ENCODE peak calls at places on chromosomes 11 and 22, in nine cellular contexts. One of them, this sample, is unnamed.

GRCh38 chr22:42452456-42452855 is 20.3 kb upstream of the NFAM1 start:
- DNase-seq in GM04504: no peak
- DNase-seq in non-pigmented ciliary epithelial cell: no peak
- DNase-seq in prostate gland: no peak
- DNase-seq in GM23248: no peak
- DNase-seq in CD8-positive, alpha-beta T cell: no peak
- DNase-seq in Daoy: no peak
- DNase-seq in activated T-cell treated with anti-CD3 and anti-CD28 coated beads for 24 hours: no peak
- DNase-seq in cardiac fibroblast: no peak
- DNase-seq in this sample: no peak

GRCh38 chr22:31734512-31734911 is 15.4 kb downstream of the PRR14L start:
- DNase-seq in activated T-cell treated with anti-CD3 and anti-CD28 coated beads for 24 hours: no peak
- DNase-seq in cardiac fibroblast: peak; percentile 83
- DNase-seq in non-pigmented ciliary epithelial cell: peak; percentile 58
- DNase-seq in GM04504: peak; percentile 24
- DNase-seq in prostate gland: no peak
- DNase-seq in Daoy: peak; percentile 28
- DNase-seq in GM23248: peak; percentile 81
- DNase-seq in CD8-positive, alpha-beta T cell: no peak
- DNase-seq in this sample: no peak

GRCh38 chr11:60056349-60056969 is at the start of gene MS4A3:
- DNase-seq in Daoy: no peak
- DNase-seq in prostate gland: no peak
- DNase-seq in activated T-cell treated with anti-CD3 and anti-CD28 coated beads for 24 hours: no peak
- DNase-seq in cardiac fibroblast: no peak
- DNase-seq in GM23248: no peak
- DNase-seq in GM04504: no peak
- DNase-seq in non-pigmented ciliary epithelial cell: no peak
- DNase-seq in CD8-positive, alpha-beta T cell: no peak
- DNase-seq in this sample: no peak

GRCh38 chr11:115500547-115501503 is 3.4 kb downstream of the CADM1 start:
- DNase-seq in Daoy: no peak
- DNase-seq in CD8-positive, alpha-beta T cell: no peak
- DNase-seq in cardiac fibroblast: no peak
- DNase-seq in prostate gland: peak; percentile 23
- DNase-seq in GM23248: no peak
- DNase-seq in GM04504: no peak
- DNase-seq in activated T-cell treated with anti-CD3 and anti-CD28 coated beads for 24 hours: no peak
- DNase-seq in non-pigmented ciliary epithelial cell: no peak
- DNase-seq in this sample: no peak

GRCh38 chr11:125268611-125269010 is 104.1 kb downstream of the PKNOX2 start:
- DNase-seq in cardiac fibroblast: no peak
- DNase-seq in CD8-positive, alpha-beta T cell: no peak
- DNase-seq in prostate gland: no peak
- DNase-seq in non-pigmented ciliary epithelial cell: no peak
- DNase-seq in Daoy: peak; percentile 60
- DNase-seq in GM04504: no peak
- DNase-seq in GM23248: no peak
- DNase-seq in activated T-cell treated with anti-CD3 and anti-CD28 coated beads for 24 hours: no peak
- DNase-seq in this sample: no peak

GRCh38 chr11:126186708-126187481 is 24.6 kb downstream of the RPUSD4 start:
- DNase-seq in GM04504: no peak
- DNase-seq in CD8-positive, alpha-beta T cell: no peak
- DNase-seq in GM23248: peak; percentile 18
- DNase-seq in Daoy: no peak
- DNase-seq in prostate gland: no peak
- DNase-seq in activated T-cell treated with anti-CD3 and anti-CD28 coated beads for 24 hours: no peak
- DNase-seq in cardiac fibroblast: no peak
- DNase-seq in non-pigmented ciliary epithelial cell: no peak
- DNase-seq in this sample: no peak

GRCh38 chr11:62539238-62539925 is 7.2 kb downstream of the AHNAK start:
- DNase-seq in non-pigmented ciliary epithelial cell: peak; percentile 67
- DNase-seq in GM04504: peak; percentile 81
- DNase-seq in cardiac fibroblast: peak; percentile 87
- DNase-seq in CD8-positive, alpha-beta T cell: no peak
- DNase-seq in prostate gland: no peak
- DNase-seq in GM23248: peak; percentile 96
- DNase-seq in Daoy: peak; percentile 97
- DNase-seq in activated T-cell treated with anti-CD3 and anti-CD28 coated beads for 24 hours: no peak
- DNase-seq in this sample: peak; percentile 81

GRCh38 chr11:113091578-113091844 is 130.3 kb downstream of the NCAM1 start:
- DNase-seq in cardiac fibroblast: no peak
- DNase-seq in CD8-positive, alpha-beta T cell: no peak
- DNase-seq in non-pigmented ciliary epithelial cell: no peak
- DNase-seq in GM23248: peak; percentile 5
- DNase-seq in Daoy: no peak
- DNase-seq in GM04504: no peak
- DNase-seq in activated T-cell treated with anti-CD3 and anti-CD28 coated beads for 24 hours: no peak
- DNase-seq in prostate gland: no peak
- DNase-seq in this sample: no peak

GRCh38 chr11:96893988-96894387 is 504.2 kb downstream of the JRKL start:
- DNase-seq in activated T-cell treated with anti-CD3 and anti-CD28 coated beads for 24 hours: no peak
- DNase-seq in non-pigmented ciliary epithelial cell: no peak
- DNase-seq in cardiac fibroblast: no peak
- DNase-seq in CD8-positive, alpha-beta T cell: no peak
- DNase-seq in prostate gland: no peak
- DNase-seq in Daoy: no peak
- DNase-seq in GM04504: no peak
- DNase-seq in GM23248: no peak
- DNase-seq in this sample: no peak

GRCh38 chr22:17239156-17239701 is 20.0 kb upstream of the ADA2 start:
- DNase-seq in activated T-cell treated with anti-CD3 and anti-CD28 coated beads for 24 hours: no peak
- DNase-seq in non-pigmented ciliary epithelial cell: no peak
- DNase-seq in GM23248: no peak
- DNase-seq in cardiac fibroblast: no peak
- DNase-seq in Daoy: no peak
- DNase-seq in GM04504: no peak
- DNase-seq in prostate gland: no peak
- DNase-seq in CD8-positive, alpha-beta T cell: no peak
- DNase-seq in this sample: no peak

GRCh38 chr11:19498986-19499669 is 213.5 kb upstream of the NAV2 start:
- DNase-seq in Daoy: no peak
- DNase-seq in prostate gland: no peak
- DNase-seq in non-pigmented ciliary epithelial cell: no peak
- DNase-seq in CD8-positive, alpha-beta T cell: no peak
- DNase-seq in GM04504: peak; percentile 26
- DNase-seq in GM23248: peak; percentile 93
- DNase-seq in cardiac fibroblast: peak; percentile 74
- DNase-seq in activated T-cell treated with anti-CD3 and anti-CD28 coated beads for 24 hours: no peak
- DNase-seq in this sample: no peak

GRCh38 chr11:130601141-130601540 is 152.7 kb downstream of the ADAMTS15 start:
- DNase-seq in non-pigmented ciliary epithelial cell: no peak
- DNase-seq in cardiac fibroblast: peak; percentile 55
- DNase-seq in CD8-positive, alpha-beta T cell: no peak
- DNase-seq in GM04504: peak; percentile 47
- DNase-seq in GM23248: peak; percentile 64
- DNase-seq in prostate gland: no peak
- DNase-seq in activated T-cell treated with anti-CD3 and anti-CD28 coated beads for 24 hours: no peak
- DNase-seq in Daoy: peak; percentile 71
- DNase-seq in this sample: peak; percentile 84

GRCh38 chr11:606245-606644 is 9.5 kb downstream of the IRF7 start:
- DNase-seq in Daoy: peak; percentile 42
- DNase-seq in GM04504: no peak
- DNase-seq in non-pigmented ciliary epithelial cell: no peak
- DNase-seq in cardiac fibroblast: peak; percentile 51
- DNase-seq in prostate gland: peak; percentile 56
- DNase-seq in CD8-positive, alpha-beta T cell: no peak
- DNase-seq in activated T-cell treated with anti-CD3 and anti-CD28 coated beads for 24 hours: no peak
- DNase-seq in GM23248: peak; percentile 68
- DNase-seq in this sample: peak; percentile 82

GRCh38 chr11:84947070-84947469 is 680.1 kb downstream of the DLG2 start:
- DNase-seq in GM04504: no peak
- DNase-seq in prostate gland: no peak
- DNase-seq in GM23248: no peak
- DNase-seq in cardiac fibroblast: no peak
- DNase-seq in Daoy: no peak
- DNase-seq in activated T-cell treated with anti-CD3 and anti-CD28 coated beads for 24 hours: no peak
- DNase-seq in CD8-positive, alpha-beta T cell: no peak
- DNase-seq in non-pigmented ciliary epithelial cell: no peak
- DNase-seq in this sample: no peak

GRCh38 chr11:122791836-122792235 is 46.5 kb upstream of the CRTAM start:
- DNase-seq in prostate gland: no peak
- DNase-seq in GM23248: peak; percentile 86
- DNase-seq in activated T-cell treated with anti-CD3 and anti-CD28 coated beads for 24 hours: no peak
- DNase-seq in cardiac fibroblast: peak; percentile 79
- DNase-seq in GM04504: no peak
- DNase-seq in non-pigmented ciliary epithelial cell: no peak
- DNase-seq in Daoy: peak; percentile 63
- DNase-seq in CD8-positive, alpha-beta T cell: no peak
- DNase-seq in this sample: no peak

GRCh38 chr11:20156876-20157613 is 3.2 kb downstream of the DBX1 start:
- DNase-seq in GM23248: no peak
- DNase-seq in activated T-cell treated with anti-CD3 and anti-CD28 coated beads for 24 hours: no peak
- DNase-seq in GM04504: no peak
- DNase-seq in non-pigmented ciliary epithelial cell: no peak
- DNase-seq in prostate gland: no peak
- DNase-seq in CD8-positive, alpha-beta T cell: no peak
- DNase-seq in cardiac fibroblast: no peak
- DNase-seq in Daoy: no peak
- DNase-seq in this sample: no peak

GRCh38 chr11:66243816-66244215 is 24.6 kb upstream of the RAB1B start:
- DNase-seq in non-pigmented ciliary epithelial cell: no peak
- DNase-seq in prostate gland: no peak
- DNase-seq in activated T-cell treated with anti-CD3 and anti-CD28 coated beads for 24 hours: no peak
- DNase-seq in GM04504: no peak
- DNase-seq in Daoy: no peak
- DNase-seq in CD8-positive, alpha-beta T cell: no peak
- DNase-seq in cardiac fibroblast: no peak
- DNase-seq in GM23248: no peak
- DNase-seq in this sample: no peak

GRCh38 chr22:45329536-45329936 is 19.8 kb downstream of the FAM118A start:
- DNase-seq in cardiac fibroblast: no peak
- DNase-seq in prostate gland: no peak
- DNase-seq in GM04504: no peak
- DNase-seq in Daoy: no peak
- DNase-seq in CD8-positive, alpha-beta T cell: no peak
- DNase-seq in non-pigmented ciliary epithelial cell: no peak
- DNase-seq in GM23248: no peak
- DNase-seq in activated T-cell treated with anti-CD3 and anti-CD28 coated beads for 24 hours: no peak
- DNase-seq in this sample: peak; percentile 80

GRCh38 chr11:108511851-108512474 is 13.8 kb upstream of the POGLUT3 start:
- DNase-seq in prostate gland: no peak
- DNase-seq in non-pigmented ciliary epithelial cell: peak; percentile 65
- DNase-seq in cardiac fibroblast: peak; percentile 69
- DNase-seq in Daoy: peak; percentile 66
- DNase-seq in CD8-positive, alpha-beta T cell: no peak
- DNase-seq in activated T-cell treated with anti-CD3 and anti-CD28 coated beads for 24 hours: no peak
- DNase-seq in GM04504: peak; percentile 38
- DNase-seq in GM23248: peak; percentile 77
- DNase-seq in this sample: no peak

GRCh38 chr11:86151188-86152005 is 82.5 kb upstream of the PICALM start:
- DNase-seq in cardiac fibroblast: peak; percentile 56
- DNase-seq in GM23248: peak; percentile 58
- DNase-seq in activated T-cell treated with anti-CD3 and anti-CD28 coated beads for 24 hours: no peak
- DNase-seq in Daoy: peak; percentile 91
- DNase-seq in CD8-positive, alpha-beta T cell: no peak
- DNase-seq in non-pigmented ciliary epithelial cell: no peak
- DNase-seq in GM04504: no peak
- DNase-seq in prostate gland: peak; percentile 23
- DNase-seq in this sample: peak; percentile 41

GRCh38 chr22:37306494-37306829 is 24.2 kb downstream of the CYTH4 start:
- DNase-seq in Daoy: no peak
- DNase-seq in prostate gland: no peak
- DNase-seq in non-pigmented ciliary epithelial cell: no peak
- DNase-seq in GM04504: no peak
- DNase-seq in GM23248: no peak
- DNase-seq in activated T-cell treated with anti-CD3 and anti-CD28 coated beads for 24 hours: no peak
- DNase-seq in CD8-positive, alpha-beta T cell: no peak
- DNase-seq in cardiac fibroblast: no peak
- DNase-seq in this sample: no peak

GRCh38 chr11:14357843-14358728 is 897 bp downstream of the RRAS2 start:
- DNase-seq in Daoy: peak; percentile 78
- DNase-seq in prostate gland: peak; percentile 40
- DNase-seq in activated T-cell treated with anti-CD3 and anti-CD28 coated beads for 24 hours: peak; percentile 20
- DNase-seq in cardiac fibroblast: peak; percentile 69
- DNase-seq in non-pigmented ciliary epithelial cell: no peak
- DNase-seq in GM04504: no peak
- DNase-seq in CD8-positive, alpha-beta T cell: peak; percentile 16
- DNase-seq in GM23248: peak; percentile 85
- DNase-seq in this sample: peak; percentile 55

GRCh38 chr11:129557421-129557820 is 181.8 kb downstream of the BARX2 start:
- DNase-seq in CD8-positive, alpha-beta T cell: no peak
- DNase-seq in activated T-cell treated with anti-CD3 and anti-CD28 coated beads for 24 hours: no peak
- DNase-seq in prostate gland: no peak
- DNase-seq in non-pigmented ciliary epithelial cell: no peak
- DNase-seq in GM23248: no peak
- DNase-seq in Daoy: no peak
- DNase-seq in GM04504: no peak
- DNase-seq in cardiac fibroblast: no peak
- DNase-seq in this sample: no peak

GRCh38 chr22:50146440-50147228 is 23.9 kb upstream of the PANX2 start:
- DNase-seq in cardiac fibroblast: peak; percentile 82
- DNase-seq in prostate gland: no peak
- DNase-seq in GM04504: peak; percentile 28
- DNase-seq in GM23248: peak; percentile 42
- DNase-seq in activated T-cell treated with anti-CD3 and anti-CD28 coated beads for 24 hours: no peak
- DNase-seq in Daoy: peak; percentile 72
- DNase-seq in non-pigmented ciliary epithelial cell: no peak
- DNase-seq in CD8-positive, alpha-beta T cell: no peak
- DNase-seq in this sample: peak; percentile 60

GRCh38 chr11:10725907-10726253 is 25.2 kb upstream of the CTR9 start:
- DNase-seq in non-pigmented ciliary epithelial cell: no peak
- DNase-seq in prostate gland: no peak
- DNase-seq in GM23248: no peak
- DNase-seq in CD8-positive, alpha-beta T cell: no peak
- DNase-seq in cardiac fibroblast: no peak
- DNase-seq in Daoy: no peak
- DNase-seq in activated T-cell treated with anti-CD3 and anti-CD28 coated beads for 24 hours: no peak
- DNase-seq in GM04504: no peak
- DNase-seq in this sample: no peak

GRCh38 chr11:70158201-70158600 is 44.9 kb upstream of the FADD start:
- DNase-seq in GM23248: peak; percentile 71
- DNase-seq in prostate gland: no peak
- DNase-seq in CD8-positive, alpha-beta T cell: no peak
- DNase-seq in cardiac fibroblast: peak; percentile 9
- DNase-seq in GM04504: no peak
- DNase-seq in non-pigmented ciliary epithelial cell: no peak
- DNase-seq in Daoy: peak; percentile 79
- DNase-seq in activated T-cell treated with anti-CD3 and anti-CD28 coated beads for 24 hours: no peak
- DNase-seq in this sample: no peak

This sample was measured in left cardiac atrium.